ENCODE peak calls at places on chromosomes 11 and 22, in six cellular contexts. One of them, this sample, is unnamed.

GRCh38 chr11:64225608-64226506 is at the start of the genes NUDT22 and TRPT1:
- DNase-seq in vagina: no peak
- DNase-seq in DND-41: peak
- DNase-seq in Karpas-422: peak
- DNase-seq in T-helper 9 cell: peak
- DNase-seq in activated CD4-positive, alpha-beta T cell treated with anti-CD3 and anti-CD28 coated beads, Interleukin-2, amount 50 U/mL, for 48 hours: peak
- DNase-seq in this sample: peak

GRCh38 chr11:116963813-116964212 is 126.4 kb upstream of the APOA1 start:
- DNase-seq in vagina: no peak
- DNase-seq in DND-41: no peak
- DNase-seq in Karpas-422: no peak
- DNase-seq in T-helper 9 cell: no peak
- DNase-seq in activated CD4-positive, alpha-beta T cell treated with anti-CD3 and anti-CD28 coated beads, Interleukin-2, amount 50 U/mL, for 48 hours: no peak
- DNase-seq in this sample: no peak

GRCh38 chr22:39654527-39654926 is 84.0 kb downstream of the CACNA1I start:
- DNase-seq in vagina: no peak
- DNase-seq in DND-41: no peak
- DNase-seq in Karpas-422: no peak
- DNase-seq in T-helper 9 cell: no peak
- DNase-seq in activated CD4-positive, alpha-beta T cell treated with anti-CD3 and anti-CD28 coated beads, Interleukin-2, amount 50 U/mL, for 48 hours: no peak
- DNase-seq in this sample: no peak

GRCh38 chr11:77136074-77136473 is 8.0 kb downstream of the MYO7A start:
- DNase-seq in vagina: no peak
- DNase-seq in DND-41: no peak
- DNase-seq in Karpas-422: no peak
- DNase-seq in T-helper 9 cell: no peak
- DNase-seq in activated CD4-positive, alpha-beta T cell treated with anti-CD3 and anti-CD28 coated beads, Interleukin-2, amount 50 U/mL, for 48 hours: no peak
- DNase-seq in this sample: no peak

GRCh38 chr11:119147604-119148333 is 1.1 kb upstream of the ABCG4 start:
- DNase-seq in vagina: no peak
- DNase-seq in DND-41: peak
- DNase-seq in Karpas-422: no peak
- DNase-seq in T-helper 9 cell: no peak
- DNase-seq in activated CD4-positive, alpha-beta T cell treated with anti-CD3 and anti-CD28 coated beads, Interleukin-2, amount 50 U/mL, for 48 hours: no peak
- DNase-seq in this sample: no peak

GRCh38 chr11:73579641-73580434 is 18.1 kb downstream of the FAM168A start:
- DNase-seq in vagina: no peak
- DNase-seq in DND-41: no peak
- DNase-seq in Karpas-422: no peak
- DNase-seq in T-helper 9 cell: no peak
- DNase-seq in activated CD4-positive, alpha-beta T cell treated with anti-CD3 and anti-CD28 coated beads, Interleukin-2, amount 50 U/mL, for 48 hours: no peak
- DNase-seq in this sample: no peak

GRCh38 chr11:22786475-22786874 is 43.1 kb downstream of the SVIP start:
- DNase-seq in vagina: no peak
- DNase-seq in DND-41: no peak
- DNase-seq in Karpas-422: no peak
- DNase-seq in T-helper 9 cell: no peak
- DNase-seq in activated CD4-positive, alpha-beta T cell treated with anti-CD3 and anti-CD28 coated beads, Interleukin-2, amount 50 U/mL, for 48 hours: no peak
- DNase-seq in this sample: no peak

GRCh38 chr11:86275493-86276370 is 26.3 kb upstream of the HIKESHI start:
- DNase-seq in vagina: no peak
- DNase-seq in DND-41: no peak
- DNase-seq in Karpas-422: no peak
- DNase-seq in T-helper 9 cell: no peak
- DNase-seq in activated CD4-positive, alpha-beta T cell treated with anti-CD3 and anti-CD28 coated beads, Interleukin-2, amount 50 U/mL, for 48 hours: no peak
- DNase-seq in this sample: no peak

GRCh38 chr11:45650166-45651095 is 15.0 kb downstream of the CHST1 start:
- DNase-seq in vagina: no peak
- DNase-seq in DND-41: no peak
- DNase-seq in Karpas-422: no peak
- DNase-seq in T-helper 9 cell: no peak
- DNase-seq in activated CD4-positive, alpha-beta T cell treated with anti-CD3 and anti-CD28 coated beads, Interleukin-2, amount 50 U/mL, for 48 hours: no peak
- DNase-seq in this sample: no peak

GRCh38 chr11:76206327-76207081 is at the start of gene WNT11:
- DNase-seq in vagina: no peak
- DNase-seq in DND-41: no peak
- DNase-seq in Karpas-422: peak
- DNase-seq in T-helper 9 cell: peak
- DNase-seq in activated CD4-positive, alpha-beta T cell treated with anti-CD3 and anti-CD28 coated beads, Interleukin-2, amount 50 U/mL, for 48 hours: peak
- DNase-seq in this sample: peak

GRCh38 chr11:36308577-36308976 is 12.5 kb downstream of the PRR5L start:
- DNase-seq in vagina: no peak
- DNase-seq in DND-41: no peak
- DNase-seq in Karpas-422: no peak
- DNase-seq in T-helper 9 cell: no peak
- DNase-seq in activated CD4-positive, alpha-beta T cell treated with anti-CD3 and anti-CD28 coated beads, Interleukin-2, amount 50 U/mL, for 48 hours: no peak
- DNase-seq in this sample: no peak

GRCh38 chr22:48703265-48703941 is 1124.3 kb downstream of the BRD1 start:
- DNase-seq in vagina: no peak
- DNase-seq in DND-41: no peak
- DNase-seq in Karpas-422: no peak
- DNase-seq in T-helper 9 cell: no peak
- DNase-seq in activated CD4-positive, alpha-beta T cell treated with anti-CD3 and anti-CD28 coated beads, Interleukin-2, amount 50 U/mL, for 48 hours: no peak
- DNase-seq in this sample: no peak

GRCh38 chr11:393219-394033 is 583 bp upstream of the PKP3 start:
- DNase-seq in vagina: no peak
- DNase-seq in DND-41: no peak
- DNase-seq in Karpas-422: no peak
- DNase-seq in T-helper 9 cell: no peak
- DNase-seq in activated CD4-positive, alpha-beta T cell treated with anti-CD3 and anti-CD28 coated beads, Interleukin-2, amount 50 U/mL, for 48 hours: no peak
- DNase-seq in this sample: no peak

GRCh38 chr11:11265994-11266606 is 87.0 kb downstream of the CSNK2A3 start:
- DNase-seq in vagina: no peak
- DNase-seq in DND-41: peak
- DNase-seq in Karpas-422: peak
- DNase-seq in T-helper 9 cell: peak
- DNase-seq in activated CD4-positive, alpha-beta T cell treated with anti-CD3 and anti-CD28 coated beads, Interleukin-2, amount 50 U/mL, for 48 hours: peak
- DNase-seq in this sample: peak

GRCh38 chr11:96332236-96332761 is 10.7 kb downstream of the MAML2 start:
- DNase-seq in vagina: no peak
- DNase-seq in DND-41: no peak
- DNase-seq in Karpas-422: no peak
- DNase-seq in T-helper 9 cell: no peak
- DNase-seq in activated CD4-positive, alpha-beta T cell treated with anti-CD3 and anti-CD28 coated beads, Interleukin-2, amount 50 U/mL, for 48 hours: no peak
- DNase-seq in this sample: no peak

GRCh38 chr11:69905611-69906452 is 86.6 kb upstream of the FGF3 start:
- DNase-seq in vagina: no peak
- DNase-seq in DND-41: no peak
- DNase-seq in Karpas-422: no peak
- DNase-seq in T-helper 9 cell: no peak
- DNase-seq in activated CD4-positive, alpha-beta T cell treated with anti-CD3 and anti-CD28 coated beads, Interleukin-2, amount 50 U/mL, for 48 hours: no peak
- DNase-seq in this sample: no peak

GRCh38 chr11:44372989-44373388 is 63.0 kb upstream of the ALX4 start:
- DNase-seq in vagina: no peak
- DNase-seq in DND-41: no peak
- DNase-seq in Karpas-422: peak
- DNase-seq in T-helper 9 cell: no peak
- DNase-seq in activated CD4-positive, alpha-beta T cell treated with anti-CD3 and anti-CD28 coated beads, Interleukin-2, amount 50 U/mL, for 48 hours: no peak
- DNase-seq in this sample: no peak

GRCh38 chr11:46977940-46978595 is 41.5 kb downstream of the CSTPP1 start:
- DNase-seq in vagina: no peak
- DNase-seq in DND-41: no peak
- DNase-seq in Karpas-422: no peak
- DNase-seq in T-helper 9 cell: no peak
- DNase-seq in activated CD4-positive, alpha-beta T cell treated with anti-CD3 and anti-CD28 coated beads, Interleukin-2, amount 50 U/mL, for 48 hours: no peak
- DNase-seq in this sample: no peak

GRCh38 chr11:97461044-97461880 is 1071.4 kb downstream of the JRKL start:
- DNase-seq in vagina: no peak
- DNase-seq in DND-41: no peak
- DNase-seq in Karpas-422: no peak
- DNase-seq in T-helper 9 cell: no peak
- DNase-seq in activated CD4-positive, alpha-beta T cell treated with anti-CD3 and anti-CD28 coated beads, Interleukin-2, amount 50 U/mL, for 48 hours: no peak
- DNase-seq in this sample: no peak

GRCh38 chr11:129596361-129596760 is 219.3 kb upstream of the TMEM45B start:
- DNase-seq in vagina: peak
- DNase-seq in DND-41: no peak
- DNase-seq in Karpas-422: no peak
- DNase-seq in T-helper 9 cell: no peak
- DNase-seq in activated CD4-positive, alpha-beta T cell treated with anti-CD3 and anti-CD28 coated beads, Interleukin-2, amount 50 U/mL, for 48 hours: no peak
- DNase-seq in this sample: no peak

GRCh38 chr22:37502342-37503182 is 16.4 kb upstream of the MFNG start:
- DNase-seq in vagina: no peak
- DNase-seq in DND-41: no peak
- DNase-seq in Karpas-422: peak
- DNase-seq in T-helper 9 cell: no peak
- DNase-seq in activated CD4-positive, alpha-beta T cell treated with anti-CD3 and anti-CD28 coated beads, Interleukin-2, amount 50 U/mL, for 48 hours: no peak
- DNase-seq in this sample: no peak

GRCh38 chr22:30041881-30042280 is 38.4 kb upstream of the HORMAD2 start:
- DNase-seq in vagina: no peak
- DNase-seq in DND-41: no peak
- DNase-seq in Karpas-422: no peak
- DNase-seq in T-helper 9 cell: no peak
- DNase-seq in activated CD4-positive, alpha-beta T cell treated with anti-CD3 and anti-CD28 coated beads, Interleukin-2, amount 50 U/mL, for 48 hours: no peak
- DNase-seq in this sample: no peak